ENCODE peak calls at places on chromosomes 7 and 10, in five cellular contexts. U is mesendoderm, X is IMR-90, J is H1, E is H9. K is an unnamed sample.

GRCh38 chr7:55206235-55207029 is 158.7 kb upstream of the LANCL2 start:
- DNase-seq in J (no peak), X (peak), U (no peak), E (no peak), K (peak)

GRCh38 chr7:82255706-82256105 is 187.9 kb downstream of the CACNA2D1 start:
- DNase-seq in J (no peak), U (no peak), E (no peak), X (no peak), K (no peak)

GRCh38 chr10:8042032-8042863 is 12.2 kb upstream of the GATA3 start:
- DNase-seq in U (peak), E (no peak), J (no peak), X (no peak), K (no peak)

GRCh38 chr7:80642871-80643270 is 4.4 kb downstream of the CD36 start:
- DNase-seq in X (no peak), E (no peak), U (no peak), J (no peak), K (no peak)

GRCh38 chr10:95242581-95243317 is 48.1 kb downstream of the PDLIM1 start:
- DNase-seq in J (no peak), U (peak), X (peak), E (peak), K (peak)

GRCh38 chr10:1605121-1605520 is 132.2 kb downstream of the ADARB2 start:
- DNase-seq in E (no peak), J (no peak), U (no peak), X (no peak), K (no peak)

GRCh38 chr7:137169282-137169698 is 174.2 kb downstream of the PTN start:
- DNase-seq in E (peak), J (peak), X (peak), U (peak), K (peak)

GRCh38 chr7:178444-178843 is 13.9 kb upstream of the FAM20C start:
- DNase-seq in U (no peak), J (no peak), X (no peak), E (no peak), K (no peak)

GRCh38 chr10:71272122-71272771 is 46.8 kb upstream of the SLC29A3 start:
- DNase-seq in J (no peak), U (no peak), X (peak), E (no peak), K (no peak)

GRCh38 chr7:72754312-72754711 is 73.7 kb downstream of the TYW1B start:
- DNase-seq in U (peak), E (no peak), X (peak), J (no peak), K (peak)

GRCh38 chr10:14588084-14588937 is 186.4 kb downstream of the FAM107B start:
- DNase-seq in E (peak), U (no peak), J (no peak), X (peak), K (peak)

GRCh38 chr7:129797224-129797789 is 155.5 kb downstream of the UBE2H start:
- DNase-seq in J (no peak), E (peak), U (peak), X (no peak), K (no peak)

GRCh38 chr10:13048762-13049161 is 47.2 kb upstream of the CCDC3 start:
- DNase-seq in U (no peak), J (no peak), X (no peak), E (no peak), K (no peak)

GRCh38 chr10:73339436-73339835 is 19.2 kb downstream of the CFAP70 start:
- DNase-seq in X (no peak), J (no peak), U (no peak), E (no peak), K (no peak)

GRCh38 chr10:32983333-32983909 is 25.4 kb upstream of the ITGB1 start:
- DNase-seq in J (no peak), E (no peak), U (peak), X (peak), K (peak)

GRCh38 chr10:130727766-130728490 is 583.6 kb downstream of the TCERG1L start:
- DNase-seq in U (peak), J (no peak), X (no peak), E (no peak), K (no peak)

GRCh38 chr7:38673795-38674194 is 42.6 kb upstream of the AMPH start:
- DNase-seq in J (no peak), X (peak), E (no peak), U (no peak), K (peak)

GRCh38 chr10:83654689-83655088 is 484.6 kb upstream of the GHITM start:
- DNase-seq in J (no peak), X (no peak), E (no peak), U (no peak), K (no peak)

GRCh38 chr10:7458554-7458953 is 47.7 kb upstream of the SFMBT2 start:
- DNase-seq in X (peak), E (no peak), U (peak), J (no peak), K (no peak)

GRCh38 chr10:6379015-6379776 is 176.5 kb downstream of the PFKFB3 start:
- DNase-seq in E (no peak), J (no peak), U (no peak), X (no peak), K (no peak)

GRCh38 chr10:50392966-50393718 is 141.8 kb upstream of the ASAH2 start:
- DNase-seq in J (no peak), U (no peak), X (no peak), E (no peak), K (no peak)

GRCh38 chr10:29685506-29685905 is 50.7 kb upstream of the SVIL start:
- DNase-seq in E (no peak), J (no peak), U (no peak), X (no peak), K (no peak)

GRCh38 chr7:129052441-129052840 is 2.5 kb downstream of the TNPO3 start:
- DNase-seq in U (no peak), X (no peak), E (no peak), J (no peak), K (no peak)

GRCh38 chr7:11206131-11206921 is 232.7 kb downstream of the PHF14 start:
- DNase-seq in E (no peak), X (no peak), U (no peak), J (no peak), K (no peak)

GRCh38 chr10:45239642-45240041 is 75.8 kb downstream of the OR13A1 start:
- DNase-seq in J (no peak), X (peak), E (no peak), U (no peak), K (no peak)

GRCh38 chr10:6174201-6174874 is 28.4 kb upstream of the PFKFB3 start:
- DNase-seq in X (no peak), J (no peak), U (no peak), E (no peak), K (no peak)

GRCh38 chr7:2897023-2897422 is 52.9 kb upstream of the GNA12 start:
- DNase-seq in E (peak), U (peak), J (no peak), X (no peak), K (no peak)

GRCh38 chr10:15262036-15262713 is 93.7 kb upstream of the NMT2 start:
- DNase-seq in U (no peak), E (no peak), J (no peak), X (peak), K (no peak)

GRCh38 chr10:91885362-91886079 is 23.8 kb downstream of the FGFBP3 start:
- DNase-seq in U (no peak), X (no peak), E (no peak), J (no peak), K (no peak)

GRCh38 chr10:44801383-44802327 is 109.5 kb upstream of the TMEM72 start:
- DNase-seq in U (no peak), E (no peak), X (peak), J (no peak), K (no peak)

GRCh38 chr10:99234067-99234738 is 1.4 kb downstream of the HPSE2 start:
- DNase-seq in E (peak), X (peak), J (no peak), U (peak), K (peak)

GRCh38 chr10:7008645-7009044 is 402.2 kb downstream of the SFMBT2 start:
- DNase-seq in X (no peak), E (no peak), J (no peak), U (no peak), K (no peak)

GRCh38 chr7:152959610-152960009 is 200.1 kb downstream of the ACTR3B start:
- DNase-seq in E (peak), J (no peak), U (peak), X (no peak), K (no peak)

GRCh38 chr7:3438352-3438751 is 137.3 kb downstream of the SDK1 start:
- DNase-seq in X (no peak), J (no peak), U (no peak), E (no peak), K (no peak)

GRCh38 chr10:103812431-103812830 is 42.9 kb downstream of the SH3PXD2A start:
- DNase-seq in E (no peak), X (no peak), U (peak), J (no peak), K (no peak)

GRCh38 chr10:85642421-85643170 is 724.0 kb downstream of the GRID1 start:
- DNase-seq in E (no peak), U (peak), J (no peak), X (no peak), K (peak)
- H2BK5ac ChIP-seq in E (no peak), U (peak), J (no peak), X (no peak), K (peak)

GRCh38 chr10:46557319-46558140 is 1.1 kb upstream of the GPRIN2 start:
- DNase-seq in X (no peak), U (no peak), J (no peak), E (peak), K (no peak)
- H3K4ac ChIP-seq in X (no peak), U (no peak), J (peak), E (no peak), K (no peak)

GRCh38 chr10:77546048-77546447 is 91.6 kb downstream of the KCNMA1 start:
- DNase-seq in U (no peak), X (no peak), J (no peak), E (no peak), K (no peak)
- H2BK5ac ChIP-seq in U (no peak), X (no peak), J (no peak), E (no peak), K (no peak)

GRCh38 chr7:74083928-74084721 is 521 bp downstream of the LIMK1 start:
- DNase-seq in J (no peak), X (peak), U (peak), E (peak), K (peak)

GRCh38 chr7:74082770-74083116 is 861 bp upstream of the LIMK1 start:
- DNase-seq in E (no peak), U (no peak), J (no peak), X (no peak), K (no peak)

GRCh38 chr7:74087791-74088453 is 4.3 kb downstream of the LIMK1 start:
- DNase-seq in X (no peak), U (no peak), J (no peak), E (no peak), K (peak)

GRCh38 chr7:74083117-74083876 is at the start of gene LIMK1:
- DNase-seq in E (peak), X (peak), J (no peak), U (peak), K (peak)

GRCh38 chr7:74084722-74085578 is 1.3 kb downstream of the LIMK1 start:
- DNase-seq in X (no peak), E (peak), J (no peak), U (no peak), K (no peak)
- H3K4ac ChIP-seq in X (peak), E (no peak), J (no peak), U (peak), K (peak)

GRCh38 chr7:98878365-98879197 is at the start of gene TRRAP:
- DNase-seq in E (peak), U (peak), J (no peak), X (peak), K (peak)
- H2BK5ac ChIP-seq in E (no peak), U (peak), J (peak), X (peak), K (peak)

GRCh38 chr10:381346-381745 is 246.1 kb downstream of the ZMYND11 start:
- DNase-seq in J (no peak), E (no peak), X (no peak), U (no peak), K (no peak)
- H3K4ac ChIP-seq in J (no peak), E (no peak), X (no peak), U (no peak), K (no peak)

DNA sequence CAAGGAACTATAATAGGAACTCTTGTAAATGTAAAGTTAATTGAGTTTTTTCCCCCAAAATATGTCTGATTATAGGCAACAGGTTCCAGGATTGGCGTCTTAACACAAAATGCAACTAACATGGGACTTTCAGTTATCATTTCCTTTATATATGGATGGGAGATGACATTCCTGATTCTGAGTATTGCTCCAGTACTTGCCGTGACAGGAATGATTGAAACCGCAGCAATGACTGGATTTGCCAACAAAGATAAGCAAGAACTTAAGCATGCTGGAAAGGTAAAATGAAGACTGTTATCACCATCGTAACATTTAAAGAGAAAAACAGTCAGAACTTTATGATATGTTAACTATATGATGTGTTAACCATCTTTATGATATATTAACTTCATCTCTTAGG is 63.7 kb downstream of the SP8 start:
- DNase-seq in E (no peak), U (no peak), X (no peak), J (no peak), K (no peak)
- H2BK5ac ChIP-seq in E (no peak), U (no peak), X (no peak), J (no peak), K (no peak)

DNA sequence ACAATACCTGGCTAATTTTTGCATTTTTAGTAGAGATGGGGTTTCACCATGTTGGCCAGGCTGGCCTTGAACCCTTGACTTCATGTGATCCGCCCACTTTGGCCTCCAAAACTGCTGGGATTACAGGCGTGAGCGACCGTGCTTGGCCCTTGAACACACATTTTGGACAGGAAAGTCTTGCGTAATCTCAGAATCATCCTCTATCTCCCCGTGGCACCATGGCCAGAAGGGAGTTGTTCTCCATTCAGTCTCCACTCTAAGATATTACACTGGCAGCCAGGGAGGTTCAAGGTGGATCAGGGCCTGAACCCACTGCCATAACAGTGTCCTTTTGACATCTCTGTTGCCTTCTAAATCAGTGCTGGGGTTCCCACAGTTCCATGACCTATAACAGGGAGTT is 29.2 kb upstream of the GALNTL5 start:
- DNase-seq in J (no peak), E (no peak), X (no peak), U (no peak), K (no peak)
- H3K4ac ChIP-seq in J (no peak), E (no peak), X (no peak), U (no peak), K (no peak)

DNA sequence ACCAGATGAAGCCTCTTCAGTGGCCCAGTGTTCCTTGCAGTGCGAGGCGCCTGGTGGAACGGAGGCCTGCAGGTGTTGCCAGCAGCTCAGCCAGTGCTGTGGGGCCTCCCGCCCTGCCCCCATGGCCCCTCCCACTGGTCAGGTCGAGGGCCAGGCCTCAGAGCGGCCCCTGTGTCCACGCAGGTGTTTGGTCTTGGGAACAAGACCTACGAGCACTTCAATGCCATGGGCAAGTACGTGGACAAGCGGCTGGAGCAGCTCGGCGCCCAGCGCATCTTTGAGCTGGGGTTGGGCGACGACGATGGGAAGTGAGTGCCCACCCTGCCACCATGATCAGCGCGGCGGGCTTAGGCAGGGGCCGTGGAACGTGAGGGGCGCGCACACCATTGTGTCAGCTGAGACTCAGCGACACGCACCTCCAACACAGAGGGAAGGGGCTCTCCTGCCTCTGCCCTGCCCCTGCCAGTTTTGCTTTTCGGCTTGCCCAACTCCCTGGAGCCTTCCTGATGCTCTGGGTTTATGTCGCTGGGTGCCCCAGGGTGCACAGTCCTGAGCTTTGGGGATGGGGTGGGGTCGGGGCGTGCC is 13.4 kb downstream of the TMEM120A start:
- DNase-seq in E (no peak), J (no peak), X (no peak), U (no peak), K (no peak)
- H2BK5ac ChIP-seq in E (no peak), J (no peak), X (no peak), U (no peak), K (no peak)

GRCh38 chr7:79452032-79452494 is 1.4 kb downstream of the MAGI2 start:
- DNase-seq in X (peak), J (peak), E (peak), U (peak), K (peak)
- H3K4ac ChIP-seq in X (peak), J (no peak), E (no peak), U (no peak), K (no peak)